ENCODE peak calls at places on chromosomes 5 and 9, in five cellular contexts. B, E, D, N and L are unnamed samples.

GRCh38 chr9:137311971-137312851 is 10.1 kb upstream of the NRARP start:
- DNase-seq in B (no peak), E (peak), D (no peak), N (peak), L (peak)

GRCh38 chr5:124512236-124512635 is 234.2 kb downstream of the ZNF608 start:
- DNase-seq in B (no peak), E (no peak), D (no peak), N (peak), L (no peak)

GRCh38 chr9:36082928-36083327 is 46.2 kb downstream of the RECK start:
- DNase-seq in B (no peak), E (no peak), D (no peak), N (no peak), L (no peak)

GRCh38 chr5:28542968-28543367 is 1504.6 kb upstream of the CDH9 start:
- DNase-seq in B (no peak), E (peak), D (no peak), N (no peak), L (no peak)

GRCh38 chr5:151153766-151154272 is 3.8 kb downstream of the ANXA6 start:
- DNase-seq in B (no peak), E (no peak), D (no peak), N (no peak), L (no peak)

GRCh38 chr9:77158772-77159513 is 18.4 kb upstream of the VPS13A start:
- DNase-seq in B (no peak), E (peak), D (no peak), N (no peak), L (no peak)

GRCh38 chr9:137421838-137422667 is 909 bp downstream of the EXD3 start:
- DNase-seq in B (no peak), E (no peak), D (no peak), N (peak), L (no peak)

GRCh38 chr9:96122756-96123155 is 179.2 kb downstream of the HSD17B3 start:
- DNase-seq in B (no peak), E (no peak), D (no peak), N (no peak), L (no peak)

GRCh38 chr5:88878976-88879375 is 4.0 kb downstream of the MEF2C start:
- DNase-seq in B (no peak), E (no peak), D (no peak), N (no peak), L (no peak)

GRCh38 chr5:157497875-157498611 is 38.0 kb downstream of the NIPAL4 start:
- DNase-seq in B (no peak), E (no peak), D (no peak), N (no peak), L (no peak)

GRCh38 chr9:94656190-94656589 is 16.9 kb upstream of the FBP1 start:
- DNase-seq in B (no peak), E (no peak), D (no peak), N (no peak), L (no peak)

GRCh38 chr9:27383524-27383923 is 86.6 kb upstream of the EQTN start:
- DNase-seq in B (no peak), E (no peak), D (no peak), N (no peak), L (no peak)

GRCh38 chr5:37710965-37711364 is 128.9 kb downstream of the GDNF start:
- DNase-seq in B (no peak), E (no peak), D (no peak), N (no peak), L (no peak)

GRCh38 chr5:110333384-110333783 is 393.1 kb downstream of the TMEM232 start:
- DNase-seq in B (peak), E (no peak), D (no peak), N (no peak), L (no peak)

GRCh38 chr5:122142480-122142879 is 13.1 kb downstream of the ZNF474 start:
- DNase-seq in B (no peak), E (peak), D (no peak), N (no peak), L (no peak)

DNA sequence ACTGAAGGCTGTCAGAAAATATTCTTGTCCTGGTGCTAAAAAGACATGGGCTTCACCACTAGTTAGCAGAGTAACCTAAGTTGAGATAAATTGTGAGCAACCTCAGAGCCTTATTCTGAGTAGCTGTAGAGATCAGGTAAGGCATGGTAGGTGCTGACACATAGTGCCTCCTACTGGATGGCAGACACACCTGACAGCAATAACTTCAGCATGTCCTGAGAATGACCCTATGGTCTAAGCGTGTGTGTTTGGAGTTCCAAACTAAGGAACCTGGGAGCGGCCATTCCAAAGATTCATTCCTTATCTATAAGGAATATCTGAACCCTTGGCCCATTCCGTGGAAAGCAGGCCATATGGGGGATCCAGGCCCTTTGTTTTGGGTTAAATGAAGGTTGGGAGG is 46.0 kb downstream of the SLC28A3 start:
- DNase-seq in B (no peak), E (no peak), D (no peak), N (no peak), L (no peak)
- TF ChIP-seq CTCF in B (peak), E (peak), D (no peak), N (no peak), L (no peak)

DNA sequence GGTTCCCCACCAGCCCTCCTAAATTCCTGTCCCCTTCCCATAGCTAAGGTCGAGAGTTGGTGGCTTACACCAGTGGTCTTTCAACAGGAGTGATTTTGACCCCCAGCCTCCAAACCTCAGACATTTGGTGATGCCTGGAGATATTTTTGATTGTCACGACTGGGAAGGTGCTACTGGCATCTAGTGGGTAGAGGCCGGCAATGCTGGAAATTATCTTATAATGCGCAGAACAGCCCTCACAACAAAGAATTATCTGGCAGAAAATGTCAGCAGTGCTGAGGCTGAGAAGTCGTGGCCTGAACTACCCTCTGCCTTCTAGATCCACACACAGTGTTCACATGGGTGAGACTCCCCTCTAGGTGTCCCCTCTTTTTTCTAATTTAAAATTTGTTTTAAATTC is 69.6 kb downstream of the IL31RA start:
- DNase-seq in B (no peak), E (no peak), D (no peak), N (no peak), L (no peak)
- TF ChIP-seq CTCF in B (no peak), E (peak), D (no peak), N (no peak), L (peak)

DNA sequence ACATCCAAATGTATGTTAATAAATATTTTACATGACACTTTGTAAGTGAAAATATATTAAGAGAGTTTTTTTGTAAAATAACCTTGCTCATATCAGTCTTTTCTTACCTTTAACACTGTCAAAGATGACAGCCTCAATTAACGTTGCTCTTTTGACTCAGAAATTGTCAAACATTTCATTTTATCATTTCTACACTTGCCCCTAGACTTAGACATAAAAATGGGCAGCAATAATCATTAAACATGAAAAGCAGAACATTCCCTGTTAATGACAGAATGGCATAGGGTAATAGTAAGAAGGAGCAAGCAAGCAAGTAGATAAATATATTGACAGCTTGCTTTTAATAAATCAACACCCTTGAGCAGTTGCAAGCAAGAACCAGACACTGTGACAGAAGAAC is 795.9 kb upstream of the CHD1 start:
- DNase-seq in B (no peak), E (no peak), D (no peak), N (no peak), L (no peak)
- TF ChIP-seq CTCF in B (no peak), E (no peak), D (no peak), N (no peak), L (no peak)

GRCh38 chr9:75198436-75198835 is 110.1 kb downstream of the OSTF1 start:
- DNase-seq in B (peak), E (no peak), D (no peak), N (no peak), L (no peak)
- TF ChIP-seq CTCF in B (peak), E (no peak), D (no peak), N (no peak), L (no peak)

GRCh38 chr5:167964529-167964928 is 326.9 kb upstream of the WWC1 start:
- DNase-seq in B (no peak), E (no peak), D (no peak), N (no peak), L (no peak)
- TF ChIP-seq CTCF in B (peak), E (peak), D (no peak), N (peak), L (no peak)

DNA sequence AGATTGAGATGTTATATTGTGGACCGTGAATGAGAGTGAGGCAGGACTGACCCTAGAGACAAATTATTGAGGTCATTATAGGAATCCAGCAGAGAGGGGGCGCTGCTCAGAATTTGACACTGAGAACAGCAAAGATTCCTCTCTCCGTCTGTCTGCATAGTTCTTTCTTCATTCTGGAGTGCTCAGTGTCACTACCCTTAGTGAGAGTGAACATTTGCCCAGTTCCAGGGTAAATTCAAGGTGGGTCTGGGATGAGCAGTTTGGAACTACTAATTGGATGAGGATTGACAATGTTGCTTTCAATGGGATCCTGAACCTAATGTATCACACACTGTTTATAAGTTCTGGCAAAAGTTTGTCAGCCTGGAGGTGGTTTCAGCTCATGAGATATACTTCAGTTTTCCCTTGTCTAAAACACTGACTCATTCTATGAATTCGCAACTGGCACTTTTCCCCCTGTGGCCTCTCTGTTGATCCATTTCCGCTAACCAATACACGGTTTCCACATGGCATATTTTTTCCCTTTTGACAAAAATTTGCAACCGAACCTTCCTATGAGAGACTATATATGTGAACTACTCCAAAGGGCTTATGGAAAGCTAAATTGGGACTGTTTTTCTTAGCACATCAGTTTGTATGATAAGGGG is 1240.8 kb upstream of the WWC1 start:
- DNase-seq in B (no peak), E (no peak), D (no peak), N (no peak), L (no peak)
- TF ChIP-seq CTCF in B (no peak), E (peak), D (no peak), N (no peak), L (no peak)